ENCODE peak calls at places on chromosomes 6 and 20, in six cellular contexts. M is ecto neural progenitor cell; S is AML-193; H is left ventricle myocardium superior; Y is CD8-positive, alpha-beta T cell; J is lower lobe of right lung. P is an unnamed sample.

GRCh38 chr20:64163776-64164122 is 503 bp upstream of the MYT1 start:
- DNase-seq in H (no peak), J (no peak), S (no peak), Y (no peak), M (no peak), P (no peak)

GRCh38 chr6:132401120-132401940 is at the start of gene MOXD1:
- DNase-seq in Y (no peak), S (no peak), J (no peak), H (peak), M (peak), P (peak)

GRCh38 chr6:82569022-82569421 is 205.4 kb downstream of the TPBG start:
- DNase-seq in J (no peak), H (no peak), Y (no peak), M (no peak), S (no peak), P (no peak)

GRCh38 chr6:4253604-4254211 is 118.3 kb upstream of the ECI2 start:
- DNase-seq in M (no peak), J (no peak), Y (no peak), H (no peak), S (no peak), P (peak)

GRCh38 chr20:58889334-58890072 is 37.0 kb downstream of the GNAS start:
- DNase-seq in H (peak), S (no peak), Y (no peak), J (peak), M (no peak), P (no peak)

GRCh38 chr6:158071121-158072082 is 89.7 kb downstream of the SYNJ2 start:
- DNase-seq in S (no peak), Y (no peak), J (no peak), H (no peak), M (no peak), P (no peak)

GRCh38 chr6:56840467-56841371 is 114.2 kb upstream of the BEND6 start:
- DNase-seq in S (peak), H (no peak), Y (no peak), M (no peak), J (no peak), P (no peak)

GRCh38 chr20:10505320-10506226 is 70.5 kb downstream of the SLX4IP start:
- DNase-seq in M (no peak), J (no peak), S (peak), H (no peak), Y (no peak), P (no peak)

GRCh38 chr6:107118976-107119375 is 3.7 kb upstream of the BEND3 start:
- DNase-seq in H (no peak), J (no peak), Y (no peak), M (no peak), S (no peak), P (no peak)

GRCh38 chr6:24908555-24908954 is 27.2 kb downstream of the RIPOR2 start:
- DNase-seq in Y (no peak), S (no peak), M (no peak), H (no peak), J (no peak), P (no peak)

GRCh38 chr6:37171141-37171969 is 1.4 kb downstream of the PIM1 start:
- DNase-seq in M (peak), Y (peak), H (peak), J (peak), S (no peak), P (peak)

GRCh38 chr6:12572884-12573824 is 143.4 kb upstream of the PHACTR1 start:
- DNase-seq in Y (no peak), S (no peak), J (no peak), H (no peak), M (no peak), P (no peak)

GRCh38 chr6:163691049-163691448 is 276.5 kb downstream of the QKI start:
- DNase-seq in S (no peak), Y (no peak), M (no peak), H (no peak), J (no peak), P (no peak)

GRCh38 chr6:149166324-149166723 is 151.2 kb upstream of the TAB2 start:
- DNase-seq in J (no peak), M (no peak), S (no peak), Y (no peak), H (no peak), P (no peak)

GRCh38 chr20:58623579-58624473 is 27.3 kb upstream of the STX16 start:
- DNase-seq in Y (no peak), J (no peak), H (peak), S (no peak), M (no peak), P (peak)

GRCh38 chr6:48826884-48827701 is 636.0 kb downstream of the MMUT start:
- DNase-seq in S (no peak), J (no peak), H (no peak), Y (no peak), M (no peak), P (no peak)

GRCh38 chr6:90463874-90464273 is 123.0 kb downstream of the MAP3K7 start:
- DNase-seq in J (no peak), S (no peak), Y (no peak), M (no peak), H (no peak), P (no peak)

GRCh38 chr6:13272131-13273046 is 55.9 kb downstream of the TBC1D7 start:
- DNase-seq in Y (no peak), M (no peak), S (peak), J (peak), H (peak), P (no peak)

GRCh38 chr20:47576516-47577033 is 74.9 kb downstream of the NCOA3 start:
- DNase-seq in Y (no peak), M (no peak), J (peak), H (peak), S (peak), P (peak)

GRCh38 chr6:35960192-35960591 is 39.3 kb upstream of the SRPK1 start:
- DNase-seq in Y (no peak), J (no peak), M (no peak), S (no peak), H (no peak), P (no peak)

GRCh38 chr6:27053738-27054137 is 193.8 kb upstream of the PRSS16 start:
- DNase-seq in M (no peak), J (no peak), H (no peak), S (no peak), Y (no peak), P (no peak)

GRCh38 chr20:57387945-57388351 is 3.2 kb upstream of the RBM38 start:
- DNase-seq in H (no peak), Y (no peak), M (no peak), J (peak), S (no peak), P (no peak)

GRCh38 chr6:106546322-106547052 is 82.8 kb downstream of the RTN4IP1 start:
- DNase-seq in J (no peak), M (no peak), S (no peak), Y (no peak), H (no peak), P (no peak)

P was measured in heart left ventricle.